ENCODE peak calls at places on chromosome 11, in six cellular contexts. One of them, this sample, is unnamed.

GRCh38 chr11:21814169-21814568 is 378.7 kb upstream of the ANO5 start:
- DNase-seq in transverse colon: no peak
- DNase-seq in cardiac muscle cell: no peak
- DNase-seq in A549: peak
- DNase-seq in caudate nucleus: no peak
- DNase-seq in spleen: no peak
- DNase-seq in this sample: no peak

GRCh38 chr11:122210378-122210995 is 94.5 kb upstream of the BLID start:
- DNase-seq in transverse colon: no peak
- DNase-seq in cardiac muscle cell: no peak
- DNase-seq in A549: no peak
- DNase-seq in caudate nucleus: no peak
- DNase-seq in spleen: no peak
- DNase-seq in this sample: no peak

GRCh38 chr11:44014968-44015623 is 32.7 kb upstream of the ACCSL start:
- DNase-seq in transverse colon: no peak
- DNase-seq in cardiac muscle cell: no peak
- DNase-seq in A549: no peak
- DNase-seq in caudate nucleus: no peak
- DNase-seq in spleen: no peak
- DNase-seq in this sample: no peak

GRCh38 chr11:47325271-47326041 is 27.0 kb downstream of the MYBPC3 start:
- DNase-seq in transverse colon: no peak
- DNase-seq in cardiac muscle cell: no peak
- DNase-seq in A549: no peak
- DNase-seq in caudate nucleus: no peak
- DNase-seq in spleen: no peak
- DNase-seq in this sample: no peak

GRCh38 chr11:1351278-1351937 is 38.3 kb upstream of the BRSK2 start:
- DNase-seq in transverse colon: no peak
- DNase-seq in cardiac muscle cell: no peak
- DNase-seq in A549: peak
- DNase-seq in caudate nucleus: no peak
- DNase-seq in spleen: peak
- DNase-seq in this sample: no peak

GRCh38 chr11:60370811-60371297 is 7.5 kb upstream of the MS4A7 start:
- DNase-seq in transverse colon: no peak
- DNase-seq in cardiac muscle cell: no peak
- DNase-seq in A549: peak
- DNase-seq in caudate nucleus: no peak
- DNase-seq in spleen: no peak
- DNase-seq in this sample: no peak

GRCh38 chr11:67463680-67464410 is 5.2 kb downstream of the TMEM134 start:
- DNase-seq in transverse colon: peak
- DNase-seq in cardiac muscle cell: no peak
- DNase-seq in A549: peak
- DNase-seq in caudate nucleus: no peak
- DNase-seq in spleen: peak
- DNase-seq in this sample: no peak

GRCh38 chr11:106156290-106156937 is 79.0 kb downstream of the AASDHPPT start:
- DNase-seq in transverse colon: no peak
- DNase-seq in cardiac muscle cell: peak
- DNase-seq in A549: peak
- DNase-seq in caudate nucleus: no peak
- DNase-seq in spleen: no peak
- DNase-seq in this sample: no peak

GRCh38 chr11:37088573-37088910 is 490.5 kb upstream of the RAG2 start:
- DNase-seq in transverse colon: no peak
- DNase-seq in cardiac muscle cell: no peak
- DNase-seq in A549: no peak
- DNase-seq in caudate nucleus: no peak
- DNase-seq in spleen: no peak
- DNase-seq in this sample: no peak

GRCh38 chr11:125342281-125342980 is 153.6 kb downstream of the FEZ1 start:
- DNase-seq in transverse colon: no peak
- DNase-seq in cardiac muscle cell: no peak
- DNase-seq in A549: no peak
- DNase-seq in caudate nucleus: no peak
- DNase-seq in spleen: peak
- DNase-seq in this sample: no peak

GRCh38 chr11:68990995-68991780 is 10.4 kb upstream of the MRGPRD start:
- DNase-seq in transverse colon: peak
- DNase-seq in cardiac muscle cell: no peak
- DNase-seq in A549: no peak
- DNase-seq in caudate nucleus: no peak
- DNase-seq in spleen: peak
- DNase-seq in this sample: no peak

GRCh38 chr11:61955416-61956135 is 5.4 kb downstream of the BEST1 start:
- DNase-seq in transverse colon: peak
- DNase-seq in cardiac muscle cell: peak
- DNase-seq in A549: no peak
- DNase-seq in caudate nucleus: no peak
- DNase-seq in spleen: peak
- DNase-seq in this sample: no peak

GRCh38 chr11:125594958-125595357 is 2.3 kb downstream of the STT3A start:
- DNase-seq in transverse colon: no peak
- DNase-seq in cardiac muscle cell: no peak
- DNase-seq in A549: no peak
- DNase-seq in caudate nucleus: no peak
- DNase-seq in spleen: no peak
- DNase-seq in this sample: no peak

GRCh38 chr11:121024989-121025388 is 1.1 kb downstream of the TBCEL start:
- DNase-seq in transverse colon: no peak
- DNase-seq in cardiac muscle cell: peak
- DNase-seq in A549: no peak
- DNase-seq in caudate nucleus: no peak
- DNase-seq in spleen: no peak
- DNase-seq in this sample: no peak

GRCh38 chr11:2399488-2400068 is 972 bp upstream of the TSSC4 start:
- DNase-seq in transverse colon: peak
- DNase-seq in cardiac muscle cell: no peak
- DNase-seq in A549: peak
- DNase-seq in caudate nucleus: no peak
- DNase-seq in spleen: no peak
- DNase-seq in this sample: no peak

GRCh38 chr11:44681698-44682097 is 45.1 kb upstream of the TSPAN18 start:
- DNase-seq in transverse colon: no peak
- DNase-seq in cardiac muscle cell: no peak
- DNase-seq in A549: no peak
- DNase-seq in caudate nucleus: no peak
- DNase-seq in spleen: no peak
- DNase-seq in this sample: no peak

GRCh38 chr11:110835103-110835502 is 122.9 kb upstream of the ARHGAP20 start:
- DNase-seq in transverse colon: no peak
- DNase-seq in cardiac muscle cell: no peak
- DNase-seq in A549: no peak
- DNase-seq in caudate nucleus: no peak
- DNase-seq in spleen: no peak
- DNase-seq in this sample: no peak

GRCh38 chr11:131760191-131760951 is 390.0 kb downstream of the NTM start:
- DNase-seq in transverse colon: no peak
- DNase-seq in cardiac muscle cell: no peak
- DNase-seq in A549: no peak
- DNase-seq in caudate nucleus: peak
- DNase-seq in spleen: no peak
- DNase-seq in this sample: no peak

GRCh38 chr11:62423012-62423411 is 4.2 kb downstream of the SCGB1A1 start:
- DNase-seq in transverse colon: no peak
- DNase-seq in cardiac muscle cell: no peak
- DNase-seq in A549: no peak
- DNase-seq in caudate nucleus: no peak
- DNase-seq in spleen: no peak
- DNase-seq in this sample: no peak

GRCh38 chr11:8056810-8057463 is 24.1 kb upstream of the TUB start:
- DNase-seq in transverse colon: peak
- DNase-seq in cardiac muscle cell: no peak
- DNase-seq in A549: no peak
- DNase-seq in caudate nucleus: no peak
- DNase-seq in spleen: peak
- DNase-seq in this sample: no peak

GRCh38 chr11:135023499-135023898 is 611.5 kb upstream of the B3GAT1 start:
- DNase-seq in transverse colon: no peak
- DNase-seq in cardiac muscle cell: no peak
- DNase-seq in A549: no peak
- DNase-seq in caudate nucleus: no peak
- DNase-seq in spleen: no peak
- DNase-seq in this sample: no peak

GRCh38 chr11:76768091-76769047 is 14.8 kb upstream of the TSKU start:
- DNase-seq in transverse colon: peak
- DNase-seq in cardiac muscle cell: no peak
- DNase-seq in A549: no peak
- DNase-seq in caudate nucleus: no peak
- DNase-seq in spleen: peak
- DNase-seq in this sample: no peak

GRCh38 chr11:72548481-72548880 is 114.2 kb upstream of the CLPB start:
- DNase-seq in transverse colon: no peak
- DNase-seq in cardiac muscle cell: no peak
- DNase-seq in A549: no peak
- DNase-seq in caudate nucleus: no peak
- DNase-seq in spleen: no peak
- DNase-seq in this sample: no peak

GRCh38 chr11:88338223-88338661 is 706 bp upstream of the CTSC start:
- DNase-seq in transverse colon: peak
- DNase-seq in cardiac muscle cell: peak
- DNase-seq in A549: peak
- DNase-seq in caudate nucleus: no peak
- DNase-seq in spleen: peak
- DNase-seq in this sample: no peak

GRCh38 chr11:115409691-115410220 is 94.5 kb downstream of the CADM1 start:
- DNase-seq in transverse colon: no peak
- DNase-seq in cardiac muscle cell: peak
- DNase-seq in A549: peak
- DNase-seq in caudate nucleus: no peak
- DNase-seq in spleen: no peak
- DNase-seq in this sample: no peak